ENCODE peak calls at places on chromosomes 13 and 19, in ten cellular contexts. N, Q, T, Z, R, U, S, A, Y and I are unnamed samples.

GRCh38 chr19:30664358-30665058 is 292.3 kb downstream of the ZNF536 start:
- DNase-seq in N (no peak), Q (no peak), T (no peak), Z (no peak), R (no peak), U (no peak), S (no peak), A (no peak), Y (no peak), I (no peak)

GRCh38 chr13:51912091-51912490 is 50.3 kb downstream of the CCDC70 start:
- DNase-seq in N (no peak), Q (no peak), T (no peak), Z (no peak), R (no peak), U (no peak), S (peak), A (no peak), Y (no peak), I (no peak)

GRCh38 chr13:67238277-67238859 is 8.2 kb upstream of the PCDH9 start:
- DNase-seq in N (no peak), Q (no peak), T (no peak), Z (no peak), R (no peak), U (no peak), S (no peak), A (no peak), Y (no peak), I (no peak)

GRCh38 chr13:54563286-54563685 is 1534.7 kb downstream of the OLFM4 start:
- DNase-seq in N (no peak), Q (no peak), T (no peak), Z (no peak), R (no peak), U (no peak), S (no peak), A (no peak), Y (no peak), I (no peak)

GRCh38 chr13:102280366-102280765 is 121.5 kb downstream of the FGF14 start:
- DNase-seq in N (no peak), Q (no peak), T (no peak), Z (no peak), R (no peak), U (no peak), S (no peak), A (no peak), Y (no peak), I (no peak)

GRCh38 chr13:23655321-23655720 is 85.1 kb downstream of the TNFRSF19 start:
- DNase-seq in N (no peak), Q (no peak), T (no peak), Z (no peak), R (no peak), U (no peak), S (no peak), A (no peak), Y (no peak), I (no peak)

GRCh38 chr19:2774953-2775555 is 8.0 kb downstream of the SGTA start:
- DNase-seq in N (no peak), Q (no peak), T (no peak), Z (no peak), R (no peak), U (no peak), S (peak), A (no peak), Y (no peak), I (no peak)

GRCh38 chr13:110005563-110005962 is 219.2 kb upstream of the IRS2 start:
- DNase-seq in N (no peak), Q (no peak), T (no peak), Z (no peak), R (no peak), U (no peak), S (no peak), A (no peak), Y (no peak), I (no peak)

GRCh38 chr13:48954086-48954485 is 21.6 kb upstream of the FNDC3A start:
- DNase-seq in N (no peak), Q (no peak), T (no peak), Z (no peak), R (no peak), U (no peak), S (no peak), A (no peak), Y (no peak), I (no peak)

GRCh38 chr13:46721054-46721453 is 75.9 kb downstream of the ESD start:
- DNase-seq in N (no peak), Q (peak), T (peak), Z (no peak), R (no peak), U (no peak), S (peak), A (peak), Y (peak), I (peak)

GRCh38 chr13:98978280-98978679 is 416 bp upstream of the DOCK9 start:
- DNase-seq in N (no peak), Q (no peak), T (no peak), Z (no peak), R (no peak), U (peak), S (no peak), A (no peak), Y (no peak), I (no peak)

GRCh38 chr13:39567569-39567968 is 35.4 kb downstream of the LHFPL6 start:
- DNase-seq in N (no peak), Q (no peak), T (no peak), Z (no peak), R (no peak), U (no peak), S (no peak), A (no peak), Y (no peak), I (no peak)

GRCh38 chr13:26601669-26602068 is 44.2 kb downstream of the WASF3 start:
- DNase-seq in N (no peak), Q (no peak), T (peak), Z (no peak), R (peak), U (no peak), S (no peak), A (no peak), Y (no peak), I (no peak)